ENCODE peak calls at places on chromosomes 6 and 20, in ten cellular contexts. R, G, J, A, B, X, V, K, F and P are unnamed samples.

GRCh38 chr20:62666736-62667529 is 24.6 kb downstream of the SLCO4A1 start:
- DNase-seq in R (no peak), G (no peak), J (peak; percentile 12), A (peak; percentile 77), B (no peak), X (peak; percentile 73), V (no peak), K (peak; percentile 83), F (peak; percentile 79), P (no peak)

GRCh38 chr6:139569561-139569960 is 195.1 kb upstream of the CITED2 start:
- DNase-seq in R (peak; percentile 47), G (no peak), J (peak; percentile 70), A (no peak), B (no peak), X (no peak), V (no peak), K (no peak), F (no peak), P (no peak)

GRCh38 chr6:117515326-117515725 is 32.9 kb downstream of the DCBLD1 start:
- DNase-seq in R (no peak), G (no peak), J (peak; percentile 56), A (no peak), B (no peak), X (no peak), V (no peak), K (no peak), F (no peak), P (no peak)

GRCh38 chr6:69848552-69848951 is 17.8 kb upstream of the COL19A1 start:
- DNase-seq in R (no peak), G (no peak), J (no peak), A (no peak), B (no peak), X (no peak), V (no peak), K (no peak), F (no peak), P (no peak)

GRCh38 chr6:111447051-111447450 is 36.0 kb downstream of the REV3L start:
- DNase-seq in R (no peak), G (no peak), J (no peak), A (no peak), B (no peak), X (no peak), V (no peak), K (no peak), F (no peak), P (no peak)

GRCh38 chr6:18243302-18243893 is 20.9 kb downstream of the DEK start:
- DNase-seq in R (no peak), G (no peak), J (no peak), A (no peak), B (no peak), X (no peak), V (no peak), K (no peak), F (no peak), P (no peak)

GRCh38 chr6:81450180-81450579 is 302.3 kb downstream of the TENT5A start:
- DNase-seq in R (no peak), G (no peak), J (peak; percentile 75), A (no peak), B (no peak), X (no peak), V (peak; percentile 15), K (no peak), F (no peak), P (peak; percentile 37)

GRCh38 chr20:51594999-51595532 is 52.5 kb upstream of the NFATC2 start:
- DNase-seq in R (peak; percentile 82), G (peak; percentile 50), J (peak; percentile 65), A (peak; percentile 86), B (peak; percentile 71), X (peak; percentile 89), V (peak; percentile 77), K (peak; percentile 79), F (peak; percentile 90), P (peak; percentile 38)

GRCh38 chr20:22716824-22717351 is 132.5 kb upstream of the FOXA2 start:
- DNase-seq in R (no peak), G (no peak), J (no peak), A (no peak), B (no peak), X (no peak), V (no peak), K (peak; percentile 81), F (peak; percentile 72), P (no peak)

GRCh38 chr6:41061196-41061726 is 8.3 kb downstream of the APOBEC2 start:
- DNase-seq in R (no peak), G (no peak), J (no peak), A (no peak), B (no peak), X (no peak), V (no peak), K (no peak), F (no peak), P (no peak)

GRCh38 chr20:63087236-63087871 is 80.6 kb upstream of the BHLHE23 start:
- DNase-seq in R (no peak), G (no peak), J (no peak), A (peak; percentile 11), B (no peak), X (no peak), V (no peak), K (no peak), F (no peak), P (no peak)

GRCh38 chr6:156316613-156317012 is 460.6 kb upstream of the ARID1B start:
- DNase-seq in R (no peak), G (no peak), J (no peak), A (no peak), B (no peak), X (no peak), V (no peak), K (no peak), F (no peak), P (no peak)

GRCh38 chr6:28953039-28953872 is 29.5 kb upstream of the TRIM27 start:
- DNase-seq in R (no peak), G (peak; percentile 20), J (peak; percentile 35), A (no peak), B (peak; percentile 29), X (no peak), V (peak; percentile 27), K (peak; percentile 67), F (no peak), P (no peak)

GRCh38 chr6:158004696-158005095 is 23.0 kb downstream of the SYNJ2 start:
- DNase-seq in R (no peak), G (no peak), J (no peak), A (no peak), B (no peak), X (no peak), V (no peak), K (no peak), F (no peak), P (no peak)

GRCh38 chr20:63641146-63641791 is 12.0 kb downstream of the STMN3 start:
- DNase-seq in R (no peak), G (no peak), J (no peak), A (peak; percentile 57), B (peak; percentile 74), X (no peak), V (no peak), K (no peak), F (no peak), P (no peak)

GRCh38 chr6:143620461-143620860 is 57.3 kb upstream of the PHACTR2 start:
- DNase-seq in R (no peak), G (no peak), J (peak; percentile 8), A (no peak), B (no peak), X (no peak), V (no peak), K (no peak), F (no peak), P (no peak)

GRCh38 chr6:43496370-43497128 is 13.6 kb downstream of the LRRC73 start:
- DNase-seq in R (no peak), G (no peak), J (peak; percentile 52), A (no peak), B (no peak), X (no peak), V (no peak), K (peak; percentile 78), F (no peak), P (no peak)

GRCh38 chr20:52410746-52411317 is 219.3 kb upstream of the ZFP64 start:
- DNase-seq in R (no peak), G (no peak), J (peak; percentile 10), A (no peak), B (no peak), X (no peak), V (no peak), K (no peak), F (no peak), P (no peak)

GRCh38 chr6:110040716-110041115 is 62.6 kb downstream of the GPR6 start:
- DNase-seq in R (no peak), G (no peak), J (no peak), A (no peak), B (no peak), X (no peak), V (no peak), K (no peak), F (no peak), P (no peak)
- H3K27me3 ChIP-seq in R (no peaks in the 10 kb centered on the region), G (no peaks in the 10 kb centered on the region), J (no peaks in the 10 kb centered on the region), A (no peaks in the 10 kb centered on the region), B (no peaks in the 10 kb centered on the region), X (no peaks in the 10 kb centered on the region), V (no peaks in the 10 kb centered on the region), K (no peaks in the 10 kb centered on the region), F (no peaks in the 10 kb centered on the region), P (peaks cover 2% of the 10 kb centered on the region)

DNA sequence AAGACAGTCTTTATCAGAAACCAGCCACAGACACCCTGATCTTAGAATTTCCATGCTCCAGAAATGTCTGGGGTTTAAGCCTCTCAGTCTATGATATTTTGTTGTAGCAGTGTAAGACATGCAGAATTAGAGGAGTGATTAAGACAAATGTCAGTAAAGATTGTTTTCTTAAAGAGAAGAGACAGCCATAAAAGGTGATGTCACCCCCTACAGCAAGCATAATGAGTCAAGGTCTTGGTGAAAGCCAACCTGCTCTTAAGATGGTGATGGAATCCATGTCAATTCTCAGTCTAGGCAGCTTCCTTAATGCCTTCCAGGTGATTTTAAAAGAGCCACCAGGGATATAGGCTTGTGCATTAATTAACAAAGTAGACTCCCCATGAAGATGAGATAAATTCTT is 849.9 kb upstream of the EPHA7 start:
- DNase-seq in R (no peak), G (no peak), J (no peak), A (no peak), B (no peak), X (no peak), V (no peak), K (no peak), F (no peak), P (no peak)
- H3K4me3 ChIP-seq in R (no peak overlapping the region), G (no peak overlapping the region), J (no peak overlapping the region), A (no peak overlapping the region), B (no peak overlapping the region), X (no peak overlapping the region), V (no peak overlapping the region), K (no peak overlapping the region), F (no peak overlapping the region), P (no peak overlapping the region)

DNA sequence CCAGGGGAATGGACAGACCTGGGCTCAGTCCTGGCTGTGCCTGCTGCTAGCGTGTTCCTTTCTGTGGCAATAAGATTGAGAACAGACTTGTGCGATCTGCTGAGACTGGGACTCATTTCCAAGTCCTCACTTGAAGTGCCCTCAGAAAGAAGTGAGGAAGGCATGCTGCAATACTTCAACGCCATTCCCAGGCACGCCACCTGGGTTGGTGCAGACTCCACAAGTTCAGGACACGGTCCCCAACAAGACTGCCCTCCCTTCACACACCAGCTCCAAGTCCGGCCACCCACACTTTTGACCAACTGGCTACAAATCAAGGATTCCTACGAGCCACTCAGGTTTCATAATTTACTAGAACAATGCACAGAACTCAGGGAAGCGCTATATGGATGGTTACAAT is 391.8 kb upstream of the SULF2 start:
- DNase-seq in R (no peak), G (no peak), J (no peak), A (no peak), B (no peak), X (no peak), V (no peak), K (no peak), F (no peak), P (no peak)
- H3K27me3 ChIP-seq in R (peaks cover 23% of the 10 kb centered on the region), G (no peaks in the 10 kb centered on the region), J (peaks cover 27% of the 10 kb centered on the region), A (no peaks in the 10 kb centered on the region), B (no peaks in the 10 kb centered on the region), X (no peaks in the 10 kb centered on the region), V (no peaks in the 10 kb centered on the region), K (no peaks in the 10 kb centered on the region), F (no peaks in the 10 kb centered on the region), P (peaks cover 9% of the 10 kb centered on the region)

GRCh38 chr6:4336778-4337442 is 201.5 kb upstream of the ECI2 start:
- DNase-seq in R (no peak), G (no peak), J (no peak), A (no peak), B (no peak), X (no peak), V (no peak), K (no peak), F (no peak), P (no peak)
- H3K4me3 ChIP-seq in R (no peak overlapping the region), G (no peak overlapping the region), J (no peak overlapping the region), A (no peak overlapping the region), B (no peak overlapping the region), X (no peak overlapping the region), V (no peak overlapping the region), K (no peak overlapping the region), F (no peak overlapping the region), P (no peak overlapping the region)